ENCODE peak calls at places on chromosomes 6 and 20, in five cellular contexts. I is kidney epithelial cell, C is neural progenitor cell, X is endodermal cell, J is Panc1. B is an unnamed sample.
A peak's percentile ranks its signal among the peaks of the same experiment; 100 is the strongest.

GRCh38 chr20:25054133-25054820 is 3.7 kb downstream of the ACSS1 start:
- DNase-seq in I (no peak), J (no peak), X (peak; percentile 12), C (no peak), B (no peak)

GRCh38 chr20:58652606-58653303 is 1.7 kb downstream of the STX16 start:
- DNase-seq in I (no peak), C (peak; percentile 23), J (no peak), X (no peak), B (peak; percentile 22)

GRCh38 chr6:56807335-56807991 is 147.4 kb upstream of the BEND6 start:
- DNase-seq in C (no peak), J (no peak), X (no peak), I (no peak), B (no peak)

GRCh38 chr6:104630522-104630921 is 229.2 kb downstream of the HACE1 start:
- DNase-seq in I (no peak), C (no peak), J (no peak), X (no peak), B (no peak)

GRCh38 chr20:12927489-12927888 is 81.3 kb upstream of the SPTLC3 start:
- DNase-seq in X (no peak), I (no peak), J (no peak), C (no peak), B (peak; percentile 79)

GRCh38 chr6:128167552-128167951 is 266.7 kb upstream of the THEMIS start:
- DNase-seq in C (no peak), X (no peak), J (no peak), I (no peak), B (peak; percentile 72)

GRCh38 chr6:112956696-112957525 is 609.8 kb downstream of the RFPL4B start:
- DNase-seq in J (no peak), I (peak; percentile 43), C (no peak), X (no peak), B (peak; percentile 30)

GRCh38 chr6:113968472-113968871 is 2.5 kb downstream of the HDAC2 start:
- DNase-seq in X (no peak), I (no peak), C (no peak), J (no peak), B (no peak)

GRCh38 chr20:24737212-24737850 is 211.7 kb upstream of the CST7 start:
- DNase-seq in C (no peak), X (peak; percentile 69), J (no peak), I (no peak), B (no peak)

GRCh38 chr20:51592564-51592963 is 50.0 kb upstream of the NFATC2 start:
- DNase-seq in J (no peak), I (no peak), C (no peak), X (no peak), B (no peak)

GRCh38 chr20:44069203-44069931 is 117.6 kb downstream of the JPH2 start:
- DNase-seq in X (peak; percentile 26), J (no peak), I (no peak), C (no peak), B (no peak)

GRCh38 chr6:14009416-14009815 is 84.7 kb downstream of the RNF182 start:
- DNase-seq in I (no peak), J (no peak), X (peak; percentile 51), C (peak; percentile 78), B (no peak)

GRCh38 chr6:166534658-166535406 is 51.6 kb downstream of the RAMACL start:
- DNase-seq in X (no peak), J (no peak), I (no peak), C (no peak), B (no peak)

GRCh38 chr20:15831201-15831600 is 742.0 kb downstream of the KIF16B start:
- DNase-seq in I (no peak), J (no peak), X (no peak), C (no peak), B (peak; percentile 88)

GRCh38 chr20:41364236-41364855 is 2.3 kb downstream of the EMILIN3 start:
- DNase-seq in C (no peak), I (no peak), X (no peak), J (no peak), B (no peak)

GRCh38 chr6:12009180-12009748 is 2.8 kb upstream of the HIVEP1 start:
- DNase-seq in C (no peak), X (no peak), I (no peak), J (no peak), B (no peak)

GRCh38 chr6:7479801-7480266 is 61.6 kb upstream of the DSP start:
- DNase-seq in C (no peak), J (no peak), X (no peak), I (peak; percentile 69), B (peak; percentile 100)

GRCh38 chr6:53398541-53399344 is 50.0 kb upstream of the ELOVL5 start:
- DNase-seq in C (no peak), X (no peak), I (no peak), J (no peak), B (peak; percentile 8)

GRCh38 chr6:151313060-151313459 is 73.3 kb downstream of the AKAP12 start:
- DNase-seq in J (no peak), X (peak; percentile 78), C (no peak), I (no peak), B (no peak)

GRCh38 chr6:912871-913663 is 220.1 kb upstream of the EXOC2 start:
- DNase-seq in C (peak; percentile 65), X (peak; percentile 86), I (no peak), J (no peak), B (peak; percentile 49)

GRCh38 chr6:161044335-161044734 is 52.8 kb downstream of the MAP3K4 start:
- DNase-seq in X (no peak), I (no peak), C (no peak), J (no peak), B (peak; percentile 38)

GRCh38 chr6:15342114-15342513 is 96.2 kb downstream of the JARID2 start:
- DNase-seq in I (no peak), C (peak; percentile 36), X (no peak), J (no peak), B (no peak)

GRCh38 chr6:41920921-41921711 is at the start of the genes BYSL and MED20:
- DNase-seq in C (peak; percentile 97), I (peak; percentile 81), X (peak; percentile 98), J (peak; percentile 86), B (peak; percentile 92)

GRCh38 chr6:154404791-154405400 is 48.3 kb upstream of the IPCEF1 start:
- DNase-seq in X (no peak), C (no peak), I (no peak), J (no peak), B (no peak)

GRCh38 chr20:52593634-52594033 is 378.5 kb upstream of the TSHZ2 start:
- DNase-seq in C (no peak), I (no peak), J (no peak), X (no peak), B (no peak)

GRCh38 chr20:62461157-62461556 is 14.6 kb downstream of the GATA5 start:
- DNase-seq in C (no peak), I (no peak), J (no peak), X (no peak), B (no peak)

GRCh38 chr20:62457831-62458230 is 18.0 kb downstream of the GATA5 start:
- DNase-seq in J (no peak), C (no peak), X (no peak), I (no peak), B (no peak)

GRCh38 chr20:62458256-62459251 is 17.2 kb downstream of the GATA5 start:
- DNase-seq in C (no peak), J (no peak), I (no peak), X (no peak), B (no peak)

GRCh38 chr20:62461834-62462233 is 14.0 kb downstream of the GATA5 start:
- DNase-seq in X (no peak), C (no peak), J (no peak), I (no peak), B (no peak)

DNA sequence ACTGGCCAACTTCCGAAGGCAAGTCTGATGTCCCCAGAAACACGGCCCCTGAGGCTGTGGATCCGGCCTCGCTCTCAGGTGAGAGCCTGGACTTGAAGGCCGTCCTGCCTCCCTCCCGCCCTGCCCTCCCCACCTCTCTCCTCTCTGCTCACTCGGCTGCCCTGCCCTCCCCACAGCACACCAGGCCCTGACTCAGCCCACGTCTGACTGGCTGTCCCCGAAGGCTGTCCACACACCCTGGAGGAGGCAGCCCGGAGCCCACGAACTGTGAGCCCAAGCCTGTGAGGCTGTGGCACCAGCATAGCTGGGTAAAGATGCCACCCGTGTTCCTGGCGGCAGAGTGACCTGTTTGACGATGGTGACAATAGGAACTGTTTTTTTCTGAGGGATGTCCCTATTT is 16.3 kb downstream of the GATA5 start:
- DNase-seq in J (no peak), I (no peak), C (no peak), X (no peak), B (no peak)
- TF ChIP-seq CTCF in J (no peak), I (no peak), C (no peak), X (no peak), B (no peak)

GRCh38 chr20:47295921-47296426 is 60.5 kb downstream of the ZMYND8 start:
- DNase-seq in C (no peak), I (no peak), J (peak; percentile 77), X (no peak), B (peak; percentile 95)

GRCh38 chr20:47296950-47297349 is 59.5 kb downstream of the ZMYND8 start:
- DNase-seq in C (peak; percentile 37), I (no peak), X (no peak), J (no peak), B (no peak)

GRCh38 chr20:47289989-47290388 is 66.5 kb downstream of the ZMYND8 start:
- DNase-seq in X (no peak), I (no peak), J (no peak), C (no peak), B (no peak)

GRCh38 chr20:47292581-47292980 is 63.9 kb downstream of the ZMYND8 start:
- DNase-seq in X (no peak), J (no peak), I (no peak), C (no peak), B (no peak)

GRCh38 chr20:47293524-47294157 is 62.9 kb downstream of the ZMYND8 start:
- DNase-seq in C (no peak), X (no peak), I (no peak), J (no peak), B (no peak)
- H3K36me3 ChIP-seq in C (peaks cover 35% of the 10 kb centered on the region), X (peaks cover 89% of the 10 kb centered on the region), I (no peaks in the 10 kb centered on the region), J (peaks cover 28% of the 10 kb centered on the region), B (peaks cover 28% of the 10 kb centered on the region)

GRCh38 chr6:107730683-107731314 is 93.3 kb downstream of the SCML4 start:
- DNase-seq in X (peak; percentile 32), J (no peak), C (no peak), I (no peak), B (no peak)
- H3K4me3 ChIP-seq in X (no peak overlapping the region), J (no peak overlapping the region), C (no peak overlapping the region), I (no peak overlapping the region), B (no peak overlapping the region)

GRCh38 chr6:120378582-120379220 is 955.6 kb downstream of the TBC1D32 start:
- DNase-seq in C (peak; percentile 63), J (peak; percentile 8), X (no peak), I (no peak), B (peak; percentile 74)
- TF ChIP-seq CTCF in C (peak; percentile 82), J (peak; percentile 45), X (peak; percentile 93), I (peak; percentile 70), B (peak; percentile 61)

DNA sequence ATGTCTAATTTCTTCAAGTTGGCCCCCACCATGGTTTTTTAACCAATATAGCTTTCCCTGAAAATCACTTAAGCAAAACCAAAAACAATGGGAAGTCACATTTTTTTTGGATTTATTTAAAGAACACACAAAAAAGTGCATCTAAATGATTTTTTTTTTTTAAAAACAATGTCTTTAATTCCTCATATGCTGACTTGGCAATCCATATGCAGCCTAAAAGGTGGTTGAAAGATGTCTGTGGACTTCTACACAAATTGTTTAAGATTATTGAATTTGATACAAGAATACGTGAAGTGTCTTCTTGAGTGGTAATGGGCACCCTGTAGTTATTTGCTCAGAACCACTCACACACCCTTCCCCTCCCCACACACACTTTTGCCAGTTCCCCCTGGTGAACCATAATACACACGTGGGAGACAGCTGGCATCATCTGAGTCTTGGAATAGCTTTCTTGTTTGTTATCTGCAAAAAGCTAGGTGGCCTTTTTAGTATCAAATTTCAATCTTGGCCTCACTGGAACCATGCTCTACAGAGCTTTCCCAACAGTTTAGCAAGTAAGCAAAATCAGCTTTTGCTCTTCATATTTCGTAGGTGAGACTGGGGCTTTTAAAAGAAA is 60.9 kb upstream of the TULP1 start:
- DNase-seq in J (no peak), X (no peak), C (no peak), I (no peak), B (no peak)
- H3K36me3 ChIP-seq in J (no peaks in the 10 kb centered on the region), X (no peaks in the 10 kb centered on the region), C (peaks cover 5% of the 10 kb centered on the region), I (no peaks in the 10 kb centered on the region), B (peaks cover 19% of the 10 kb centered on the region)